ENCODE peak calls at places on chromosomes 5 and 9, in six cellular contexts. A is AG08395, F is dorsolateral prefrontal cortex, O is psoas muscle, R is ELR, G is GDM1. P is an unnamed sample.

GRCh38 chr5:133450311-133450710 is 162.0 kb downstream of the FSTL4 start:
- DNase-seq in R (no peak), A (no peak), G (no peak), O (no peak), F (no peak), P (no peak)

GRCh38 chr9:134165357-134166315 is 1.3 kb upstream of the RNU6ATAC start:
- DNase-seq in O (peak; percentile 40), A (no peak), F (no peak), R (peak; percentile 35), G (no peak), P (no peak)

GRCh38 chr9:28317706-28318210 is 744.5 kb upstream of the C9orf72 start:
- DNase-seq in F (no peak), A (no peak), R (no peak), O (no peak), G (no peak), P (no peak)

GRCh38 chr9:99347556-99347955 is 125.5 kb downstream of the SEC61B start:
- DNase-seq in R (no peak), A (no peak), G (no peak), F (no peak), O (no peak), P (no peak)

GRCh38 chr5:88683506-88684135 is 199.4 kb downstream of the MEF2C start:
- DNase-seq in R (no peak), F (peak; percentile 88), A (no peak), O (no peak), G (no peak), P (no peak)

GRCh38 chr5:8192840-8193239 is 323.9 kb downstream of the MTRR start:
- DNase-seq in F (no peak), R (no peak), G (no peak), O (no peak), A (no peak), P (no peak)

GRCh38 chr5:124806026-124806856 is 59.8 kb upstream of the ZNF608 start:
- DNase-seq in G (no peak), R (no peak), O (peak; percentile 41), F (peak; percentile 54), A (peak; percentile 35), P (peak; percentile 20)

GRCh38 chr9:121367651-121368510 is 2.2 kb downstream of the STOM start:
- DNase-seq in R (no peak), F (no peak), O (no peak), G (no peak), A (no peak), P (peak; percentile 20)

GRCh38 chr9:105883847-105884246 is 189.5 kb downstream of the TMEM38B start:
- DNase-seq in O (no peak), F (no peak), R (peak; percentile 19), A (no peak), G (peak; percentile 52), P (no peak)

GRCh38 chr5:90909091-90909503 is 350.5 kb downstream of the ADGRV1 start:
- DNase-seq in A (no peak), F (no peak), G (no peak), O (no peak), R (no peak), P (no peak)

GRCh38 chr9:70504814-70505213 is 90.4 kb upstream of the KLF9 start:
- DNase-seq in G (no peak), A (no peak), R (no peak), O (no peak), F (no peak), P (no peak)

GRCh38 chr9:4491621-4491975 is 1.3 kb downstream of the SLC1A1 start:
- DNase-seq in R (no peak), O (no peak), G (no peak), F (no peak), A (no peak), P (peak; percentile 44)